ENCODE peak calls at places on chromosomes 16 and 17, in five cellular contexts. T is ascending aorta, A is AG10803, Y is bronchial epithelial cell, O is pancreas. J is an unnamed sample.

GRCh38 chr16:81292936-81293335 is 21.8 kb upstream of the GAN start:
- DNase-seq in T (peak; percentile 5), Y (peak; percentile 56), A (no peak), O (no peak), J (no peak)

GRCh38 chr17:76879691-76880090 is 11.5 kb downstream of the MGAT5B start:
- DNase-seq in Y (no peak), A (no peak), O (no peak), T (no peak), J (no peak)

GRCh38 chr16:1613728-1614225 is 1.6 kb downstream of the CRAMP1 start:
- DNase-seq in O (no peak), Y (no peak), T (no peak), A (no peak), J (no peak)

GRCh38 chr17:17844079-17844478 is 7.3 kb upstream of the SREBF1 start:
- DNase-seq in Y (no peak), O (no peak), T (no peak), A (no peak), J (no peak)

GRCh38 chr16:81429045-81429521 is 15.5 kb upstream of the CMIP start:
- DNase-seq in T (no peak), O (peak; percentile 67), Y (no peak), A (peak; percentile 50), J (no peak)

GRCh38 chr16:14405611-14406537 is 224.2 kb downstream of the PARN start:
- DNase-seq in Y (no peak), A (no peak), O (no peak), T (no peak), J (no peak)

GRCh38 chr17:77499699-77500435 is 359.1 kb downstream of the SEC14L1 start:
- DNase-seq in A (no peak), O (peak; percentile 9), Y (no peak), T (peak; percentile 54), J (no peak)

GRCh38 chr17:79018045-79018695 is 5.8 kb upstream of the C1QTNF1 start:
- DNase-seq in Y (no peak), A (peak; percentile 16), T (no peak), O (no peak), J (no peak)

GRCh38 chr16:50718761-50719400 is 23.0 kb upstream of the CYLD start:
- DNase-seq in Y (peak; percentile 73), A (no peak), T (no peak), O (no peak), J (no peak)

GRCh38 chr16:64933890-64934289 is 188.0 kb downstream of the CDH11 start:
- DNase-seq in A (no peak), T (no peak), O (no peak), Y (no peak), J (peak; percentile 30)

GRCh38 chr17:42541041-42541833 is 5.2 kb downstream of the NAGLU start:
- DNase-seq in A (no peak), T (no peak), Y (peak; percentile 71), O (no peak), J (no peak)

GRCh38 chr16:23905027-23905426 is 69.2 kb downstream of the PRKCB start:
- DNase-seq in A (peak; percentile 86), O (no peak), T (peak; percentile 72), Y (peak; percentile 50), J (peak; percentile 26)

GRCh38 chr17:8832711-8833352 is 33.7 kb upstream of the MFSD6L start:
- DNase-seq in T (no peak), Y (no peak), O (no peak), A (no peak), J (no peak)

GRCh38 chr16:68079616-68080344 is 5.4 kb upstream of the NFATC3 start:
- DNase-seq in O (peak; percentile 60), T (peak; percentile 78), A (no peak), Y (no peak), J (no peak)

GRCh38 chr17:82278786-82279379 is 5.4 kb upstream of the CSNK1D start:
- DNase-seq in T (no peak), Y (no peak), O (peak; percentile 80), A (no peak), J (no peak)

GRCh38 chr17:70552230-70552981 is 383.1 kb downstream of the KCNJ2 start:
- DNase-seq in O (no peak), Y (peak; percentile 49), A (peak; percentile 52), T (no peak), J (peak; percentile 70)

GRCh38 chr17:78800132-78800931 is 18.3 kb upstream of the CYTH1 start:
- DNase-seq in Y (no peak), T (no peak), O (no peak), A (no peak), J (no peak)

GRCh38 chr16:24151482-24151939 is 104.6 kb upstream of the CACNG3 start:
- DNase-seq in O (no peak), A (no peak), T (no peak), Y (no peak), J (peak; percentile 22)

GRCh38 chr16:46638947-46639925 is 18.1 kb upstream of the SHCBP1 start:
- DNase-seq in Y (peak; percentile 50), A (peak; percentile 45), T (no peak), O (no peak), J (peak; percentile 57)

GRCh38 chr16:25109643-25110042 is 1.9 kb upstream of the LCMT1 start:
- DNase-seq in A (peak; percentile 93), Y (peak; percentile 96), T (peak; percentile 84), O (no peak), J (peak; percentile 92)

GRCh38 chr16:69410285-69410990 is 14.0 kb upstream of the CYB5B start:
- DNase-seq in O (no peak), Y (peak; percentile 85), T (peak; percentile 12), A (peak; percentile 62), J (peak; percentile 81)

GRCh38 chr17:42679492-42680330 is 1.9 kb downstream of the CCR10 start:
- DNase-seq in A (peak; percentile 78), O (peak; percentile 68), Y (peak; percentile 58), T (peak; percentile 86), J (peak; percentile 73)

DNA sequence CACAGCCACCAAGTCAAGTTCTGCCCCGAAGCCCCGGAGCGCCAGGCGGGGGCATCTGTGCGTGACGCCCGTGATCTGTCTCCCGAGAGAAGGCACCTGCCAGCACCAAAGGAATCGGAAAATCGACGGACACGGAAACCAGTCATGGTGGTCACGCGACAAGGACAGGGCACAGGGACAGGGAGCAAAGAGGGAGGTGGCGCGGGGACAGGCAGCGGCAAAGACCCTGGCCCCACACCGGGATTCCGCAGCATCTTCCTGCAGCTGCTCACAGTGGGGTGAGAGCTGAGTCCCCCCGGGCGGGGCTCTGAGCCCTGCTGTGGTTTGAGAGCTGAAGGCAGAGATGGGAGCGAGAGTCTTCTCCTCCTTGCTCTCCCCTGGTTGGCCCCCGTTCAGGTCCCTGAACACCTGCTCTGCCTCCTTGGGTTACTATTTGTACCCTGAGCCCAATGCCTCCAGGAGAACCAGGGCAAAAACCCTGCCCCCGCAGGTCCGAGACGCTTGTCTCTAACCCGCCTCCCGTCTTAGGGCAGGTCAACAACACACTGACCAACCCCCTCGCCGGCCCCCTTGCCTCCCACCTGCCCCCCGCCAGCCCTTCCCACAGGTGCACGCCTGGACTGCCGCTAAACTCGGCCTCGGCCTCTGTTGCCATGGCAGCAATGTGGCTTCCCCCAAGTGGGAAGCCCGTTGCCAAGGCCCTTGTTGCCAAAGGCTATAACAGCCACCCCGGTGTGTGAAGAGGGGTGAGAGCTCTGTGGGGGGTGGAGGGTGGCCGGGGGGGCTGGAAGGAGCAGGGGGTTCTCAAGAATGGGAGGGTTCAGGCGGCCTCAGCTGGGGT is 56.2 kb downstream of the ABR start:
- DNase-seq in O (no peak), Y (no peak), A (no peak), T (no peak), J (no peak)
- TF ChIP-seq CTCF in O (no peak), Y (no peak), A (no peak), T (no peak), J (no peak)

DNA sequence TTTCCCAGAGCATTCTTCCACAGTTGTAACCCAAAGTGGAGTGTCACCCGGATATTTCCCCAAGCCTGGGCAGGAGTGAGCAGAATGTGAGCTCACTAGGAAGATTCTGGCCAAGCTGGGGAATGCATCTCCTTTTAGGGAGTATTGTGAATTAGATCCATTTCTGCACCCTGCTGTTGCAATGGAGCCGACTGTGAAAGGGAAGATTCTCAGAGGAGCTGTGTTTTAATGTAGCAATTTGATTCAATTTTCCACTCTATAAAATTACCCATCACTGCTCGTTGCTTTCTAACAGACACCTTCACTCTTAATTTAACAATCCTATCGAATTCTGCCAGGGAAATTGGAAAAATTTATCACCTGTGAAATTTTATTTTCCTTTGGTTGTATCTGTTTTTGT is 70.8 kb downstream of the SNX11 start:
- DNase-seq in A (no peak), O (no peak), Y (no peak), T (no peak), J (no peak)
- TF ChIP-seq CTCF in A (no peak), O (no peak), Y (no peak), T (no peak), J (no peak)

DNA sequence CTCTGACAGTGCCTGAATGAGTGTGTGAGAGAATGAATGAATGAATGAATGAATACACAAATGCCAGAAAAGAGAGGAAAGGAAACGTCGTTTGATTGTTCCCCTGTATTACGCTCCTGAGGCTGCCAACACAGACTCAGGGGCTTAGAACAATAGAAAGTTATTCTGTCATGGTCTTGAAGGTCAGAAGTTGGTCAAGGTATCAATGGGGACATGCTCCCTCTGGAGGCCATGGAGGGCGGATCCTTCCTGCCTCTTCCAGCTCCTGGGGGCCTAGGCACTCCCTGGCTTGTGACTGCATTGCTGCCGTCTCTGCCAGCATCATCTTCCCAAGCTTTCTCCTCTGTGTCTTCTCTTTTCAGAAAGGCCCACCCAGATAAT is 1.5 kb upstream of the SLC38A8 start:
- DNase-seq in A (peak; percentile 21), Y (no peak), O (no peak), T (no peak), J (no peak)
- TF ChIP-seq CTCF in A (peak; percentile 48), Y (peak; percentile 44), O (no peak), T (no peak), J (peak; percentile 44)

GRCh38 chr17:38970128-38970527 is 2.9 kb upstream of the FBXO47 start:
- DNase-seq in Y (no peak), O (no peak), A (no peak), T (no peak), J (no peak)

GRCh38 chr17:38970804-38971203 is 3.6 kb upstream of the FBXO47 start:
- DNase-seq in A (no peak), Y (peak; percentile 16), O (no peak), T (no peak), J (no peak)

GRCh38 chr17:38969281-38969680 is 2.1 kb upstream of the FBXO47 start:
- DNase-seq in O (no peak), A (no peak), T (no peak), Y (no peak), J (no peak)

GRCh38 chr17:38967290-38967738 is at the start of gene FBXO47:
- DNase-seq in A (peak; percentile 90), T (peak; percentile 94), Y (peak; percentile 79), O (peak; percentile 94), J (peak; percentile 92)
- TF ChIP-seq CTCF in A (peak; percentile 8), T (peak; percentile 21), Y (no peak), O (no peak), J (no peak)

GRCh38 chr16:52298769-52299168 is 248.2 kb downstream of the TOX3 start:
- DNase-seq in Y (no peak), A (no peak), O (no peak), T (no peak), J (no peak)
- TF ChIP-seq CTCF in Y (no peak), A (no peak), O (no peak), T (no peak), J (no peak)